ENCODE peak calls at places on chromosome 5, in seven cellular contexts. H is CD8-positive, alpha-beta T cell; Z is WERI-Rb-1; U is mammary epithelial cell; W is ovary; R is left ventricle myocardium inferior; L is tibial nerve. T is an unnamed sample.

GRCh38 chr5:137867664-137868063 is at the start of gene MYOT:
- DNase-seq in H (no peak), Z (peak; percentile 13), U (no peak), W (no peak), R (no peak), L (no peak), T (no peak)

GRCh38 chr5:170534177-170534576 is 30.4 kb downstream of the KCNIP1 start:
- DNase-seq in H (no peak), Z (no peak), U (no peak), W (no peak), R (no peak), L (no peak), T (no peak)

GRCh38 chr5:57066921-57067914 is 106.6 kb upstream of the GPBP1 start:
- DNase-seq in H (no peak), Z (no peak), U (peak; percentile 58), W (no peak), R (no peak), L (no peak), T (no peak)

GRCh38 chr5:91632871-91633270 is 249.8 kb upstream of the ARRDC3 start:
- DNase-seq in H (no peak), Z (peak; percentile 23), U (no peak), W (no peak), R (no peak), L (no peak), T (no peak)

GRCh38 chr5:132641241-132641723 is 16.7 kb upstream of the IL13 start:
- DNase-seq in H (no peak), Z (no peak), U (no peak), W (no peak), R (no peak), L (no peak), T (no peak)

GRCh38 chr5:92444888-92445287 is 1061.8 kb upstream of the ARRDC3 start:
- DNase-seq in H (no peak), Z (no peak), U (no peak), W (no peak), R (no peak), L (no peak), T (no peak)

GRCh38 chr5:33877483-33877882 is 14.3 kb downstream of the ADAMTS12 start:
- DNase-seq in H (no peak), Z (no peak), U (no peak), W (no peak), R (no peak), L (no peak), T (no peak)

GRCh38 chr5:172932313-172933017 is 26.8 kb upstream of the RPL26L1 start:
- DNase-seq in H (peak; percentile 64), Z (peak; percentile 55), U (peak; percentile 40), W (peak; percentile 80), R (peak; percentile 70), L (peak; percentile 49), T (peak; percentile 75)

GRCh38 chr5:149576021-149576420 is 5.3 kb upstream of the ARHGEF37 start:
- DNase-seq in H (no peak), Z (no peak), U (no peak), W (no peak), R (no peak), L (no peak), T (no peak)

GRCh38 chr5:122311400-122311887 is 593 bp upstream of the SNCAIP start:
- DNase-seq in H (no peak), Z (no peak), U (no peak), W (peak; percentile 58), R (no peak), L (no peak), T (no peak)

GRCh38 chr5:122311888-122312669 is at the start of gene SNCAIP:
- DNase-seq in H (no peak), Z (peak; percentile 42), U (peak; percentile 21), W (peak; percentile 75), R (peak; percentile 39), L (no peak), T (peak; percentile 35)

GRCh38 chr5:122312670-122312988 is 592 bp downstream of the SNCAIP start:
- DNase-seq in H (no peak), Z (peak; percentile 8), U (peak; percentile 2), W (peak; percentile 60), R (peak; percentile 13), L (no peak), T (peak; percentile 35)

GRCh38 chr5:122313001-122313402 is 965 bp downstream of the SNCAIP start:
- DNase-seq in H (no peak), Z (no peak), U (no peak), W (peak; percentile 33), R (no peak), L (no peak), T (no peak)

DNA sequence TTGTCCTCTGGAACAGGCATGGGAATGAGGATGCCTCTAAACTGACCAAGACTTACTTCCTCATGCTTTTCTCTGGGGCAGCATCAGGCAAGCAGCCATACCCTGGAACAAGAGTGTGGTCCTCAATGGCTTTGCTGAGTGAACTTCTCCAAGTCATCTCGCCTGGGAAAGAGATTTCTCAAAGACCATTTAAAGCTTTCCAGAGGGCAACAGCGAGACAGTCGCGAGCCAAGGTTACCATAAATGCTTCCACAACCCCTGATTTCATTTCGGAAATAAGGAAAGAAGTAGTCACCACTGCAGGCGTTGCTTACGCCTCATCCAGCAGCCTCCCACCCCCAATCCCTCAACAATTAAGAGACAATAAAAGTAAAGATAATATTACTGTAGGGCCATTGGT is 1.2 kb upstream of the SNCAIP start:
- DNase-seq in H (no peak), Z (no peak), U (no peak), W (peak; percentile 25), R (no peak), L (no peak), T (no peak)
- H3K4me3 ChIP-seq in H (no peak overlapping the region), Z (no peak overlapping the region), U (no peak overlapping the region), W (peak overlapping the region; percentile 86), R (peak overlapping the region; percentile 76), L (no peak overlapping the region), T (no peak overlapping the region)

DNA sequence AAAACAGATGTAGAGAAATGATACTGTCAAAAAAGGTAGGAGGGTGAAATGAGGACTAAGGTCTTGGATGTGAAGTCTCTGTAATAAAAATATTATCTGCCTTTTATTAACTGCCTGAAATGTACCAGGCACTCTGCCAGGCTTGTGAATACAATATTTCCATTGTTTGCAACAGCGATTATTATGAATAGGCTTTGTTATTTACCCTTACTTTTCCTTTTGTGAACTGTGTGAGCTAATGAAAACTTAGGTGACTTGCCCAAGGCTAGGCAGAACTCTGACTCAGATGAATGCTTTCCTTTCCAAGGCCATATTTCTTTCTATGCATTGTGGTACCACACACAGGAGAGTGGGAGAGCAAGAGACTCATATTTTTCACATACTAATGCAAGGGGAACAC is 204.1 kb downstream of the CDH12 start:
- DNase-seq in H (no peak), Z (no peak), U (peak; percentile 92), W (no peak), R (no peak), L (no peak), T (no peak)
- H3K27ac ChIP-seq in H (no peak overlapping the region), Z (no peak overlapping the region), U (peak overlapping the region; percentile 51), W (no peak overlapping the region), R (no peak overlapping the region), L (no peak overlapping the region), T (no peak overlapping the region)

GRCh38 chr5:128838631-128839030 is 126.7 kb upstream of the SLC27A6 start:
- DNase-seq in H (no peak), Z (no peak), U (no peak), W (no peak), R (no peak), L (no peak), T (no peak)

GRCh38 chr5:128844354-128844923 is 120.8 kb upstream of the SLC27A6 start:
- DNase-seq in H (no peak), Z (no peak), U (no peak), W (no peak), R (no peak), L (no peak), T (no peak)

GRCh38 chr5:128836571-128836970 is 128.7 kb upstream of the SLC27A6 start:
- DNase-seq in H (no peak), Z (no peak), U (no peak), W (no peak), R (no peak), L (no peak), T (no peak)

DNA sequence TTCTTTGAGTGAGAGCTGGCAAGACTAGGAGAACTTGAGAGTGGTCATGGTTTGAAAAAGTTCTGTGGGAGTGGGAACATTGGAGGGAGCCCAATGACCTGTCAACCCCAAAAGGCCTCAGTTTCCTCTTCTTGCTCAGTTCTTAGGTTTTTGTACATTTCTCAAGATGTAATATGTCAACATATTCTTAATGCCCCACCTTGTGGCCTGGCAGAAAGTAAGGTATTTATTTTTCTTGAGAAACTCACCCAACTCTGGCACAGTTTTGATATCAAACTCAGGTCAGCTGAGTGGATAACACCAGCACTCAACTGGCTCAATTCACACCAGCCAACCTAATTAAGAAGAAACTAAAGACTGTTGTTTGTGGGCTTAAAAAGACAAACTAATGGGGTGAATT is 123.0 kb upstream of the SLC27A6 start:
- DNase-seq in H (no peak), Z (no peak), U (no peak), W (no peak), R (no peak), L (no peak), T (no peak)
- H3K36me3 ChIP-seq in H (no peaks in the 10 kb centered on the region), Z (no peaks in the 10 kb centered on the region), U (no peaks in the 10 kb centered on the region), W (no peaks in the 10 kb centered on the region), R (no peaks in the 10 kb centered on the region), L (no peaks in the 10 kb centered on the region), T (no peaks in the 10 kb centered on the region)

GRCh38 chr5:7397935-7398334 is 2.0 kb downstream of the ADCY2 start:
- DNase-seq in H (no peak), Z (no peak), U (no peak), W (no peak), R (no peak), L (no peak), T (no peak)
- H3K4me3 ChIP-seq in H (no peak overlapping the region), Z (peak overlapping the region; percentile 92), U (no peak overlapping the region), W (no peak overlapping the region), R (no peak overlapping the region), L (no peak overlapping the region), T (no peak overlapping the region)